ENCODE peak calls at places on chromosomes 16 and 17, in eight cellular contexts. W is pancreas, J is GM03348, D is astrocyte of the cerebellum, V is NCI-H1105, O is AG04450, X is KG1, K is NCI-H1436. U is an unnamed sample.

GRCh38 chr16:85027968-85028637 is 508 bp downstream of the KIAA0513 start:
- DNase-seq in W (no peak), X (no peak), V (no peak), O (no peak), D (no peak), J (peak), K (no peak), U (no peak)

GRCh38 chr17:59361386-59361785 is 29.9 kb downstream of the YPEL2 start:
- DNase-seq in V (no peak), O (no peak), X (no peak), J (peak), W (no peak), K (no peak), D (no peak), U (peak)

GRCh38 chr16:67068212-67068753 is 39.3 kb downstream of the CBFB start:
- DNase-seq in X (no peak), D (no peak), V (no peak), J (no peak), K (no peak), W (no peak), O (no peak), U (no peak)

GRCh38 chr16:9852003-9852402 is 330.2 kb downstream of the GRIN2A start:
- DNase-seq in V (no peak), O (no peak), D (no peak), J (no peak), X (no peak), W (no peak), K (no peak), U (no peak)

GRCh38 chr17:47907932-47908562 is 12.0 kb downstream of the SP2 start:
- DNase-seq in D (no peak), X (no peak), K (no peak), W (no peak), V (no peak), J (no peak), O (no peak), U (no peak)

GRCh38 chr16:84838383-84838948 is 18.7 kb downstream of the CRISPLD2 start:
- DNase-seq in X (no peak), O (no peak), V (no peak), K (no peak), D (no peak), J (no peak), W (no peak), U (no peak)

GRCh38 chr17:48101012-48101720 is at the start of gene CBX1:
- DNase-seq in J (peak), K (peak), D (peak), V (peak), O (peak), X (peak), W (peak), U (peak)

GRCh38 chr16:18933501-18933900 is 7.3 kb upstream of the SMG1 start:
- DNase-seq in J (no peak), D (no peak), V (no peak), W (no peak), K (no peak), X (no peak), O (no peak), U (no peak)

GRCh38 chr16:4615389-4616046 is 830 bp upstream of the UBALD1 start:
- DNase-seq in J (no peak), D (no peak), K (no peak), W (peak), X (no peak), O (no peak), V (no peak), U (no peak)

GRCh38 chr16:76854234-76854633 is 336.8 kb upstream of the MON1B start:
- DNase-seq in D (no peak), V (no peak), O (no peak), W (no peak), K (no peak), X (no peak), J (no peak), U (peak)